ENCODE peak calls at places on chromosomes 13 and 19, in nine cellular contexts. M, K, N, E, W, L, Z, V and A are unnamed samples.

GRCh38 chr13:34750078-34750703 is 191.9 kb upstream of the NBEA start:
- DNase-seq in M (peak; percentile 68), K (peak; percentile 12), V (peak; percentile 52), Z (no peak), W (peak; percentile 57), L (no peak), E (no peak), N (peak; percentile 31), A (no peak)

GRCh38 chr19:17078038-17078919 is 2.7 kb downstream of the MYO9B start:
- DNase-seq in M (no peak), V (no peak), Z (no peak), K (peak; percentile 28), L (no peak), W (no peak), E (no peak), N (no peak), A (no peak)

GRCh38 chr13:95641961-95642621 is 2.4 kb downstream of the DZIP1 start:
- DNase-seq in K (peak; percentile 77), E (no peak), W (peak; percentile 80), Z (no peak), L (no peak), N (peak; percentile 73), M (peak; percentile 87), V (peak; percentile 77), A (no peak)

GRCh38 chr13:85693889-85694511 is 105.2 kb downstream of the SLITRK6 start:
- DNase-seq in M (peak; percentile 14), E (no peak), N (peak; percentile 23), K (no peak), L (no peak), Z (peak; percentile 8), W (no peak), V (no peak), A (no peak)

GRCh38 chr13:81133066-81133465 is 792.1 kb upstream of the SPRY2 start:
- DNase-seq in V (no peak), L (no peak), Z (peak; percentile 14), M (no peak), N (no peak), K (no peak), W (no peak), E (no peak), A (no peak)

GRCh38 chr13:111380431-111380830 is 60.0 kb downstream of the TEX29 start:
- DNase-seq in M (no peak), N (no peak), W (no peak), L (no peak), E (no peak), Z (no peak), V (no peak), K (no peak), A (no peak)

GRCh38 chr19:53960886-53961285 is 1.9 kb upstream of the CACNG8 start:
- DNase-seq in V (no peak), L (no peak), K (no peak), N (no peak), E (no peak), Z (no peak), M (peak; percentile 59), W (no peak), A (no peak)

GRCh38 chr19:611506-611869 is 21.8 kb downstream of the HCN2 start:
- DNase-seq in W (no peak), Z (peak; percentile 48), M (no peak), K (peak; percentile 98), V (no peak), L (no peak), N (no peak), E (no peak), A (no peak)

GRCh38 chr13:40130871-40131636 is 475.6 kb downstream of the COG6 start:
- DNase-seq in E (no peak), N (peak; percentile 44), M (no peak), Z (peak; percentile 57), V (no peak), K (peak; percentile 61), W (no peak), L (peak; percentile 40), A (no peak)

GRCh38 chr19:8902520-8902919 is 70.3 kb downstream of the MBD3L1 start:
- DNase-seq in M (no peak), Z (no peak), N (no peak), K (no peak), V (no peak), W (no peak), E (no peak), L (no peak), A (no peak)
- H3K4me3 ChIP-seq in M (no peak overlapping the region), Z (no peak overlapping the region), N (no peak overlapping the region), K (no peak overlapping the region), V (no peak overlapping the region), W (no peak overlapping the region), E (no peak overlapping the region), L (no peak overlapping the region), A (no peak overlapping the region)

GRCh38 chr19:13012390-13012689 is 17.1 kb downstream of the NFIX start:
- DNase-seq in W (no peak), N (no peak), L (no peak), V (no peak), K (no peak), E (no peak), Z (no peak), M (no peak), A (no peak)

GRCh38 chr19:13013649-13014048 is 18.4 kb downstream of the NFIX start:
- DNase-seq in W (no peak), L (no peak), M (no peak), Z (peak; percentile 61), N (no peak), E (no peak), V (no peak), K (peak; percentile 66), A (no peak)

GRCh38 chr19:13011653-13012389 is 16.5 kb downstream of the NFIX start:
- DNase-seq in Z (no peak), W (no peak), V (no peak), K (peak; percentile 38), E (no peak), N (no peak), L (no peak), M (peak; percentile 78), A (no peak)

GRCh38 chr19:13014101-13014920 is 19.0 kb downstream of the NFIX start:
- DNase-seq in V (no peak), Z (peak; percentile 76), L (no peak), K (peak; percentile 71), W (peak; percentile 82), E (no peak), N (no peak), M (peak; percentile 70), A (no peak)

GRCh38 chr19:13012690-13013608 is 17.7 kb downstream of the NFIX start:
- DNase-seq in L (no peak), N (peak; percentile 63), Z (peak; percentile 78), K (peak; percentile 92), W (peak; percentile 48), M (peak; percentile 68), E (no peak), V (no peak), A (no peak)
- H3K27ac ChIP-seq in L (peak overlapping the region; percentile 41), N (no peak overlapping the region), Z (peak overlapping the region; percentile 81), K (peak overlapping the region; percentile 99), W (no peak overlapping the region), M (no peak overlapping the region), E (no peak overlapping the region), V (no peak overlapping the region), A (no peak overlapping the region)

GRCh38 chr19:18519962-18520847 is 1.7 kb downstream of the ELL start:
- DNase-seq in N (peak; percentile 92), M (peak; percentile 85), V (peak; percentile 62), K (peak; percentile 89), W (peak; percentile 80), E (peak; percentile 79), Z (peak; percentile 90), L (peak; percentile 62), A (peak; percentile 83)
- TF ChIP-seq EZH2phosphoT487 in N (no peak), M (no peak), V (no peak), K (no peak), W (no peak), E (no peak), Z (no peak), L (no peak), A (no peak)

GRCh38 chr19:48540110-48540509 is 11.9 kb upstream of the SULT2B1 start:
- DNase-seq in M (no peak), E (no peak), V (no peak), N (no peak), L (no peak), W (no peak), Z (no peak), K (peak; percentile 16), A (no peak)
- H3K4me3 ChIP-seq in M (no peak overlapping the region), E (no peak overlapping the region), V (no peak overlapping the region), N (no peak overlapping the region), L (no peak overlapping the region), W (no peak overlapping the region), Z (no peak overlapping the region), K (no peak overlapping the region), A (no peak overlapping the region)

DNA sequence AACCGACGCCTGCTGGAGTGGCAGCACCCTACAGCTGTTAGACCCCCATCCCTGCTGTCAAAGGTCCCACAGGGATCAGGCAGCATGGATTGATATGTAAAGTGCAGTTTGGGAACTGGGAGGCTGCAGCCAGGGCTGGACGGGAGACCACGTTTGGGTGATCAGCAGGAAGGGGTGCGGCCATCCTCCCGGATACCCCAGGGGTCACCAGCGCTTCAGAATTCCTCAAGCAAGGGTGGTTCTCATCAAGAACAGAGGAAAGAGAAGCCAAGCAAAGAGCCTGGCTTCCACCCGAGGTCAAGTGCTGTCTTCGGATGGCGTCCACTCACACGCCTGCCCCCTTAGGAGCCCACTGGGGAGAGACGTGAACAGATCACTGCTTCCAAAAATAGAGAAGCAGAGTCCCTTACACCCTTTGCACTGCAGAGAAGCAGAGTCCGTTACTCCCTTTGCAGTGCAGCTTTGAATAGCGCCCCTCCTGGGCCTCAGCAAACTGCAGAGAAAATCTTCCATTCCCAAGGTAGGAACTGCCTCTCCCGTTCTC is 35.5 kb downstream of the DHRS12 start:
- DNase-seq in V (no peak), W (peak; percentile 66), L (no peak), E (no peak), M (peak; percentile 78), K (no peak), Z (no peak), N (no peak), A (no peak)
- H3K27ac ChIP-seq in V (no peak overlapping the region), W (no peak overlapping the region), L (no peak overlapping the region), E (no peak overlapping the region), M (no peak overlapping the region), K (no peak overlapping the region), Z (no peak overlapping the region), N (no peak overlapping the region), A (no peak overlapping the region)